ENCODE peak calls at places on chromosomes 16 and 17, in four cellular contexts. B is K562, Z is WTC11, Q is GM12878. E is an unnamed sample.

GRCh38 chr16:49608801-49609200 is 235.2 kb downstream of the C16orf78 start:
- DNase-seq in Q (no peak), Z (no peak), B (peak; percentile 9), E (peak; percentile 39)

GRCh38 chr16:50266337-50267091 is at the start of gene ADCY7:
- DNase-seq in Q (no peak), B (peak; percentile 91), Z (peak; percentile 45), E (no peak)

GRCh38 chr17:46772013-46772878 is 46.2 kb downstream of the WNT3 start:
- DNase-seq in B (peak; percentile 63), Z (peak; percentile 81), Q (no peak), E (peak; percentile 57)

GRCh38 chr16:68370921-68371651 is 60.3 kb downstream of the PRMT7 start:
- DNase-seq in Z (no peak), Q (no peak), B (no peak), E (no peak)

GRCh38 chr17:13931752-13932477 is 137.4 kb upstream of the COX10 start:
- DNase-seq in Q (no peak), Z (peak; percentile 21), B (no peak), E (no peak)

GRCh38 chr17:258045-258734 is 76.7 kb upstream of the DOC2B start:
- DNase-seq in B (no peak), Z (peak; percentile 4), Q (no peak), E (no peak)

GRCh38 chr17:16428098-16428882 is 12.9 kb downstream of the TRPV2 start:
- DNase-seq in B (peak; percentile 74), Z (peak; percentile 74), Q (no peak), E (peak; percentile 64)

GRCh38 chr16:58501242-58502131 is 1.5 kb downstream of the NDRG4 start:
- DNase-seq in Q (no peak), Z (peak; percentile 88), B (peak; percentile 44), E (peak; percentile 30)

GRCh38 chr16:67304006-67304405 is 22.5 kb downstream of the KCTD19 start:
- DNase-seq in B (no peak), Z (no peak), Q (no peak), E (no peak)

GRCh38 chr17:34366529-34367107 is 3.6 kb upstream of the CCL1 start:
- DNase-seq in Z (no peak), B (no peak), Q (no peak), E (no peak)

GRCh38 chr16:55225972-55226542 is 97.9 kb upstream of the IRX6 start:
- DNase-seq in Z (no peak), Q (no peak), B (no peak), E (no peak)

GRCh38 chr16:5763176-5763575 is 665.6 kb upstream of the EEF2KMT start:
- DNase-seq in Q (no peak), Z (no peak), B (no peak), E (no peak)

GRCh38 chr17:45242015-45242414 is 19.9 kb downstream of the SPATA32 start:
- DNase-seq in B (no peak), Q (no peak), Z (no peak), E (no peak)

GRCh38 chr17:6578491-6578890 is 22.1 kb upstream of the PITPNM3 start:
- DNase-seq in B (no peak), Z (no peak), Q (no peak), E (no peak)

GRCh38 chr16:53898993-53899392 is 195.0 kb downstream of the FTO start:
- DNase-seq in B (no peak), Z (no peak), Q (no peak), E (peak; percentile 43)

GRCh38 chr16:81482329-81483063 is 37.9 kb downstream of the CMIP start:
- DNase-seq in Q (no peak), B (peak; percentile 88), Z (no peak), E (no peak)

GRCh38 chr16:28930203-28930602 is 1.6 kb upstream of the CD19 start:
- DNase-seq in Z (no peak), B (no peak), Q (no peak), E (no peak)

GRCh38 chr16:28933176-28933575 is 1.4 kb downstream of the CD19 start:
- DNase-seq in Q (no peak), B (no peak), Z (no peak), E (no peak)

GRCh38 chr16:28931801-28932225 is at the start of gene CD19:
- DNase-seq in Q (no peak), Z (no peak), B (no peak), E (no peak)

GRCh38 chr16:28932339-28933141 is 769 bp downstream of the CD19 start:
- DNase-seq in Z (no peak), Q (no peak), B (no peak), E (no peak)

GRCh38 chr16:28930652-28931051 is 1.1 kb upstream of the CD19 start:
- DNase-seq in Q (peak; percentile 86), Z (no peak), B (no peak), E (no peak)
- TF ChIP-seq ESRRA in Q (no peak), Z (no peak), B (no peak), E (no peak)

DNA sequence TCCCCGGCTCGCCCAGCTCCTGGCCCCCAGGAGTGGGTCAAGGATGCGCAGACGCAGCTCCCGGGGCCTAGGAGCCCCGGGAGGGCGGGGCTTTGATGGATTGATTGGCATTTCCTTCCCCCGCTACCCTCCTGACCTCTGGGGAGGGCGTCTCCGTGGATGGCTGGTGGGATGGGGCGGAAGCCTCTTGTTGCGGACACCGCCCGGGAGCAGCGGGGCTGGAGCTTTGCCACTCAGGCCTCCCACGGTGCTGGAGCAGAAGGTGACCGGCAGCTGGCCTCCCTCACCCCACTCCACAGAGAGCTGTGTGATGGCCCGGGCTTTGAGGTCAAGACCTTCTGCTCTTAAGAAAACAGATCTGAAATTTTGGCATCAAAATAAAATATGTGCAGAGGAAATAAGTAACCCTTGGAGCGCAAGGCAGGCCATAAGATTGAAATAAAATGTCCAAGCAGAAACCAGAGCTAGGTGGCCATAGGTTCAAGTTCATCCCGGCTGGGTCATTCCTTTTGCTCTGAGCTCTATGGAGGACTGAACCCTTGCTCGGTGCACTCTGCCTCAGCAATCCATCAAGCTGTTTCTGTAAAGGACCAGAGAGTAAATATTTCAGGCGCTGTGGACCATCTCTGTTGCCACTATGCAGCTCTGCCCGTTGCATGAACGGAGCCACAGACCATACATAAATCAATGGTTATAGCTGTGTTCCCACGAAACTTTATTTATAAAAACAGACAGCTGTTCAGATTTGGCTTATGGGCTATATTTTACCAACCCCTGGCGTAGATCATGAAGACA is 262.4 kb downstream of the SOX9 start:
- DNase-seq in Q (no peak), B (peak; percentile 3), Z (peak; percentile 57), E (no peak)
- TF ChIP-seq CREM in Q (no peak), B (no peak), Z (no peak), E (no peak)

GRCh38 chr16:31076319-31076718 is 2.1 kb downstream of the ZNF646 start:
- DNase-seq in Z (no peak), Q (no peak), B (no peak), E (no peak)

GRCh38 chr16:31074073-31074813 is at the start of the genes ZNF646 and ZNF668:
- DNase-seq in Z (peak; percentile 97), Q (peak; percentile 96), B (peak; percentile 99), E (peak; percentile 99)

GRCh38 chr16:31073823-31074072 is 292 bp downstream of the ZNF668 start:
- DNase-seq in B (no peak), Q (peak; percentile 51), Z (no peak), E (no peak)

GRCh38 chr16:31073073-31073822 is 792 bp downstream of the ZNF668 start:
- DNase-seq in B (peak; percentile 94), Z (peak; percentile 92), Q (no peak), E (peak; percentile 87)

GRCh38 chr16:31074814-31075183 is 577 bp downstream of the ZNF646 start:
- DNase-seq in Q (no peak), Z (no peak), B (no peak), E (no peak)
- TF ChIP-seq ESRRA in Q (no peak), Z (no peak), B (no peak), E (no peak)

GRCh38 chr17:79541451-79541850 is 69.4 kb downstream of the RBFOX3 start:
- DNase-seq in Z (no peak), Q (no peak), B (no peak), E (no peak)

GRCh38 chr17:79543566-79543965 is 67.3 kb downstream of the RBFOX3 start:
- DNase-seq in Z (no peak), B (no peak), Q (no peak), E (no peak)

GRCh38 chr17:79544142-79544914 is 66.5 kb downstream of the RBFOX3 start:
- DNase-seq in Z (no peak), B (no peak), Q (no peak), E (no peak)

GRCh38 chr17:79541038-79541437 is 69.8 kb downstream of the RBFOX3 start:
- DNase-seq in B (no peak), Z (no peak), Q (no peak), E (no peak)

DNA sequence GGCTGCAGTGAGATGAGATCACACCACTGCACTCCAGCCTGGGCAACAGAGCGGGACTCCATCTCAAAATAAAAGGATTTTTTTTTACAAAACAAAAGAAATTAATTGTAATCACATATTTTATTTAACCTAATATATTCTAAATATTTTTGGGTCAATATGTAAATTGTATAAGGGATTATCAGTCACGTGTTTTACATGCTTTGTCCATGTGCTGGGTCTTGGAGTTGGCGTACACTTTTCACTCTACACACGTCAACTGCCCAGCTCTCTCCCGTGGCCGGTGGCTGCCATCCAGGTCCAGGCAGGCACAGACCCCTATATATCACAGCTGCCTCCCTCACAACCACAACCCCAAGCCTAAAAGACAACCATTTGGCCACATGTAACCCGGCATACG is 68.1 kb downstream of the RBFOX3 start:
- DNase-seq in Q (no peak), B (no peak), Z (no peak), E (no peak)
- TF ChIP-seq CREM in Q (no peak), B (no peak), Z (no peak), E (no peak)

DNA sequence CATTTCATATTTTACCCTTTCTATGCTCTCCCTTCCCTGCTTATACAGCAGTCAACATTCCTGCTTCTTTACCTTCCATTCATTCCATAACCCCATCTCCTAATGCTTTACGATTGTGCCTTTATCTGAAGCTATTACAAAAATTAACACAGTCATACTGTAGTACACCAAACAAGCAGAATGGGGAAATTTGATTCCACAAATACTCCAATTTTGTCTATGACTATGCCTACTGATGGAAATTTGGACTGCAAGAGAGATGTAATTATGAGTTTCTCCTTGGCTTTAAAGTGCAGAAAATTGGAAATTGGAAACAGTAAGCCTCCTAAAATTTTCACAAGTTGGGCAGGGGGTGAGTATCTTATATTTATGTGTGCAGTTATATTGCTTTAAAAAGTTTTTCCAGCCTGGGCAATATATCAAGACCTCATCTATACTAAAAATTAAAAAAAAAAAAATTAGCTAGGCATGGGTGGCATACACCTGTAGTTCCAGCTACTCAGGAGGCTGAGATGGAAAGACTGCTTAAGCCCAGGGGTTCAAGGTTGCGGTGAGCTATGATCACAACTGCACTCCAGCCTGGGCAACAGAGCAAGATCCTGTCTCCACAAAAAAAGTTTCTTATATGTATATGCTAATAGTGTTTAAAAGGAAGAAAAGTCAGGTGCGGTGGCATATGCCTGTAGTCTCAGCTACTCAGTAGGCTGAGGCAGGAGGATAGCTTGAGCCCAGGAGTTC is 3.0 kb downstream of the APPBP2 start:
- DNase-seq in Z (no peak), Q (no peak), B (no peak), E (no peak)
- TF ChIP-seq ESRRA in Z (no peak), Q (no peak), B (no peak), E (no peak)

DNA sequence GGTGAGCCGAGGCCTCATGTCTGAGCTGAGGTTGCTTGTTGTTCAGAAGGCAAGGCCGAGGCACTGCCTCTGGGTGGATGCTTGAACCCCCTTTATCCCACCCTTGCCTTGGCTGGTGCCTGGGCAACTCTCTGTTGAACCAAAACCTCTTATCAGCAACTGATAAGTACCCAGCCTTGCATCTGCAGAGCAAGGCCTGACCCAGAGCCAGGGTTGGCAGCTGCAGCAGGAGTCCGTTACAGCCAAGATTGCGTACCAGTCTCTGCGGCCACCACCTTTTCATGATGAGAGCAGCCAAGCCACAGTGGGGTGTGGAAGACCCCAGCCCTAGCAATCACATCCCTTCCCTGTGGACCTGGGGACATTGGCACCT is 118.3 kb downstream of the RAB11FIP4 start:
- DNase-seq in Z (no peak), B (no peak), Q (no peak), E (no peak)
- TF ChIP-seq CREM in Z (no peak), B (no peak), Q (no peak), E (no peak)